ENCODE peak calls at places on chromosomes 1 and 21, in five cellular contexts. T, A, Y, U and V are unnamed samples.

GRCh38 chr1:86854352-86854751 is 59.6 kb downstream of the SELENOF start:
- DNase-seq in T (no peak), A (no peak), Y (no peak), U (no peak), V (no peak)

GRCh38 chr1:166999500-166999899 is 10.4 kb downstream of the MAEL start:
- DNase-seq in T (no peak), A (no peak), Y (no peak), U (no peak), V (no peak)

GRCh38 chr21:35138665-35139381 is 89.7 kb upstream of the RUNX1 start:
- DNase-seq in T (peak), A (no peak), Y (no peak), U (peak), V (no peak)

GRCh38 chr1:214102907-214103306 is 115.1 kb downstream of the PROX1 start:
- DNase-seq in T (peak), A (peak), Y (no peak), U (peak), V (no peak)

GRCh38 chr21:34892196-34892595 is 156.9 kb downstream of the RUNX1 start:
- DNase-seq in T (peak), A (no peak), Y (no peak), U (peak), V (no peak)

GRCh38 chr21:46050651-46051378 is 47.1 kb upstream of the COL6A2 start:
- DNase-seq in T (no peak), A (no peak), Y (no peak), U (no peak), V (peak)

GRCh38 chr1:208820600-208821232 is 576.5 kb upstream of the PLXNA2 start:
- DNase-seq in T (no peak), A (no peak), Y (no peak), U (no peak), V (no peak)

GRCh38 chr1:209354840-209355165 is 228.7 kb upstream of the CAMK1G start:
- DNase-seq in T (no peak), A (no peak), Y (no peak), U (no peak), V (no peak)

GRCh38 chr21:42009018-42009830 is 936 bp downstream of the ZBTB21 start:
- DNase-seq in T (peak), A (peak), Y (peak), U (peak), V (no peak)

GRCh38 chr1:64686828-64687724 is 57.8 kb upstream of the RAVER2 start:
- DNase-seq in T (peak), A (peak), Y (peak), U (peak), V (no peak)

GRCh38 chr1:8332806-8333205 is 14.9 kb downstream of the SLC45A1 start:
- DNase-seq in T (no peak), A (no peak), Y (no peak), U (no peak), V (no peak)

GRCh38 chr1:225811622-225812487 is 1.9 kb downstream of the EPHX1 start:
- DNase-seq in T (no peak), A (no peak), Y (peak), U (peak), V (no peak)

GRCh38 chr1:47175227-47175934 is 14.5 kb downstream of the PDZK1IP1 start:
- DNase-seq in T (peak), A (peak), Y (peak), U (peak), V (peak)

GRCh38 chr1:8091691-8092090 is 65.6 kb upstream of the ERRFI1 start:
- DNase-seq in T (no peak), A (no peak), Y (no peak), U (peak), V (no peak)

GRCh38 chr21:31317688-31318087 is 26.4 kb downstream of the TIAM1 start:
- DNase-seq in T (no peak), A (no peak), Y (no peak), U (no peak), V (no peak)
- H3K4ac ChIP-seq in T (no peak), A (no peak), Y (no peak), U (no peak), V (no peak)

DNA sequence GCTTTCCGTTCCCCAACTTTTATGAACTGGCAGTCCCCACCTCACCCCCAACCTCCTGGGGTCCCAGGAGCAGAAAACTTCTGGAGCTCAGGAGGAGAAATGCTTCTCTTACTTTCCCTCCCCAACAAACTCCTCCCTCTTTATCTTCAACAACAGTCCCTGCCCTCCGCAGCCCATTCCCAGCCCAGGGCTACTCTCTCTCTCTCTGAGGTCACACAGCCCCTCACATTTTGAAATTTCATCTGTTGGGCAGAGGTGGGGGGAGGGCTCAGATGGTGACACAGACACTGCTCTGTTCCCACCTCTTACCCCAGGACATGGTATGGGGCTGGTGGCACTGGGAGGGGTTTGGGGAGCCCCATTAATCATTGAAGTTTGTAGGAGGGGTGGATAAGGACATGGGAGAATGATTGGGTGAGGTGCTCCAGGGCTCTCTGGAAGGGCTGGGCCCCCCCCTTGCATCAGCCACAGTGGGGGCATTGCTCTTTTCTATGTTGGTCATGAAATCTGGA is 6.0 kb downstream of the PIK3CD start:
- DNase-seq in T (no peak), A (no peak), Y (no peak), U (no peak), V (no peak)
- H3K4ac ChIP-seq in T (no peak), A (no peak), Y (no peak), U (no peak), V (no peak)

GRCh38 chr1:151556052-151556451 is 15.9 kb downstream of the TUFT1 start:
- DNase-seq in T (no peak), A (no peak), Y (no peak), U (no peak), V (no peak)

GRCh38 chr1:151547900-151548230 is 7.8 kb downstream of the TUFT1 start:
- DNase-seq in T (no peak), A (no peak), Y (no peak), U (no peak), V (no peak)

GRCh38 chr1:151549199-151549598 is 9.1 kb downstream of the TUFT1 start:
- DNase-seq in T (no peak), A (no peak), Y (no peak), U (peak), V (no peak)

GRCh38 chr1:151553659-151554058 is 13.6 kb downstream of the TUFT1 start:
- DNase-seq in T (peak), A (no peak), Y (no peak), U (peak), V (no peak)
- H3K4ac ChIP-seq in T (no peak), A (no peak), Y (no peak), U (no peak), V (no peak)

DNA sequence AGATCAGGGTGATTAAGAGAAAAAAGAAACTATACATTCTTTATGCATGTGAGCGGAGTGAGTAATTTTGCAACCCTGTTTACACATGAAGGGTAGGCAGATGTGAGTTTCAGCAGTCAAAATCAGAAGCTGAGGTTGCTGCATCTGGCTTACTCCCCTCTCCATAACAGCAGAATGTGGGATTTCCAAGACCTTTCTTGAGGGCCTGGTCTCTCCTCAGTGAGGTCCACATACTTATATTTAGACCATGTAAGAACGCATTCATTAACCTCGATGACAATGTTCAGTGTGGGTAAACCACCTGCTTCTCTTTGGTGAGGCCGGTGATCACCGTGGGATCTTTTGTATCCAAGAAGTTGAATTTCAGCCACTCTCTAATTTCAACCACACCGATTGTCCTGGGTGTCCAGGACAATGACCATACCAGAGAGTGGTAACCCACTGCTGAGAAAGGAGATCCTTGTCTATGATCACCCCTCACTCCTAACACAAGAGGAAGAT is 18.7 kb upstream of the RAP1A start:
- DNase-seq in T (peak), A (no peak), Y (no peak), U (no peak), V (no peak)
- H3K4ac ChIP-seq in T (no peak), A (no peak), Y (no peak), U (no peak), V (no peak)

GRCh38 chr1:202140833-202141232 is 3.7 kb downstream of the ARL8A start:
- DNase-seq in T (no peak), A (no peak), Y (no peak), U (no peak), V (no peak)
- H3K4ac ChIP-seq in T (no peak), A (no peak), Y (no peak), U (no peak), V (no peak)

GRCh38 chr21:30057108-30057507 is 109.5 kb downstream of the CLDN17 start:
- DNase-seq in T (no peak), A (no peak), Y (peak), U (no peak), V (no peak)

GRCh38 chr21:30058928-30059327 is 107.7 kb downstream of the CLDN17 start:
- DNase-seq in T (no peak), A (no peak), Y (peak), U (no peak), V (no peak)
- H3K4ac ChIP-seq in T (no peak), A (no peak), Y (no peak), U (no peak), V (no peak)

GRCh38 chr1:94247146-94248094 is 10.0 kb upstream of the ARHGAP29 start:
- DNase-seq in T (peak), A (peak), Y (peak), U (peak), V (peak)
- H3K4ac ChIP-seq in T (peak), A (no peak), Y (peak), U (no peak), V (no peak)

DNA sequence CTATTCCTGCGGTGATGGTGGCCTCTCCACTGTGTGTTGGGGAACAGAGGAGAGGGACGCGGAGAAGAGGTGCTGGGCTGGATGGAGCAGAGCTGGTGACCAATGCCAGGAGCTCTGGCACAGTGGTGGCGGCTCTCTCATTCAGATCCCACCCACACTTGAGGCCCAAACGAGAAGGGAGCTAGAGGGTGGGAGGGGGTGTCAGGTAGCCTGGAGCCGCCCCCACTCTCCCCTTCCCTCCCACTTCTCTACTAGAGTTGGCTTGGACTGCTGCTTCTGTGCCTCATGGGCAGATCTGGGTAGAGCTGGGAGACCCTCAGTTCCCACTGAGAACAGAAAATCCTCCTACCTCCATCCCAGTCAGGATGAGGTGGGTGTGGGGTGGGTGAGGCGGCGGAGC is 3.5 kb downstream of the TTC39A start:
- DNase-seq in T (no peak), A (no peak), Y (no peak), U (no peak), V (no peak)
- H3K4ac ChIP-seq in T (no peak), A (no peak), Y (no peak), U (no peak), V (no peak)